ENCODE peak calls at places on chromosomes 12 and 14, in ten cellular contexts. One of them, this sample, is unnamed.
A peak's percentile ranks its signal among the peaks of the same experiment; 100 is the strongest.

GRCh38 chr12:121883315-121883660 is 5.3 kb upstream of the PSMD9 start:
- ATAC-seq in SK-N-SH treated with all-trans-retinoic acid at 6 μM for 48 hours: no peak
- ATAC-seq in aorta: no peak
- ATAC-seq in right cardiac atrium: no peak
- ATAC-seq in left cardiac atrium: no peak
- ATAC-seq in A549: peak; percentile 28
- ATAC-seq in heart right ventricle: no peak
- ATAC-seq in T-cell: no peak
- ATAC-seq in activated T-cell treated with anti-CD3 and anti-CD28 coated beads, Interleukin-2, amount 50 U/mL, for 4 hours: no peak
- ATAC-seq in left colon: peak; percentile 52
- ATAC-seq in this sample: no peak

GRCh38 chr14:80216818-80217217 is 5.5 kb upstream of the DIO2 start:
- ATAC-seq in T-cell: no peak
- ATAC-seq in activated T-cell treated with anti-CD3 and anti-CD28 coated beads, Interleukin-2, amount 50 U/mL, for 4 hours: no peak
- ATAC-seq in left colon: no peak
- ATAC-seq in aorta: no peak
- ATAC-seq in SK-N-SH treated with all-trans-retinoic acid at 6 μM for 48 hours: no peak
- ATAC-seq in A549: no peak
- ATAC-seq in left cardiac atrium: no peak
- ATAC-seq in right cardiac atrium: no peak
- ATAC-seq in heart right ventricle: no peak
- ATAC-seq in this sample: no peak

GRCh38 chr12:104276192-104277131 is 27.1 kb upstream of the EID3 start:
- ATAC-seq in A549: peak; percentile 32
- ATAC-seq in SK-N-SH treated with all-trans-retinoic acid at 6 μM for 48 hours: peak; percentile 9
- ATAC-seq in right cardiac atrium: peak; percentile 34
- ATAC-seq in heart right ventricle: no peak
- ATAC-seq in left colon: peak; percentile 49
- ATAC-seq in T-cell: peak; percentile 45
- ATAC-seq in aorta: no peak
- ATAC-seq in activated T-cell treated with anti-CD3 and anti-CD28 coated beads, Interleukin-2, amount 50 U/mL, for 4 hours: no peak
- ATAC-seq in left cardiac atrium: peak; percentile 68
- ATAC-seq in this sample: no peak

GRCh38 chr12:83793616-83794015 is 1106.9 kb downstream of the TMTC2 start:
- ATAC-seq in left cardiac atrium: no peak
- ATAC-seq in heart right ventricle: no peak
- ATAC-seq in right cardiac atrium: no peak
- ATAC-seq in left colon: no peak
- ATAC-seq in SK-N-SH treated with all-trans-retinoic acid at 6 μM for 48 hours: no peak
- ATAC-seq in activated T-cell treated with anti-CD3 and anti-CD28 coated beads, Interleukin-2, amount 50 U/mL, for 4 hours: no peak
- ATAC-seq in aorta: no peak
- ATAC-seq in A549: no peak
- ATAC-seq in T-cell: no peak
- ATAC-seq in this sample: no peak

GRCh38 chr12:121232163-121232562 is 22.2 kb downstream of the P2RX4 start:
- ATAC-seq in left colon: no peak
- ATAC-seq in aorta: no peak
- ATAC-seq in T-cell: no peak
- ATAC-seq in activated T-cell treated with anti-CD3 and anti-CD28 coated beads, Interleukin-2, amount 50 U/mL, for 4 hours: no peak
- ATAC-seq in heart right ventricle: no peak
- ATAC-seq in right cardiac atrium: no peak
- ATAC-seq in A549: no peak
- ATAC-seq in left cardiac atrium: no peak
- ATAC-seq in SK-N-SH treated with all-trans-retinoic acid at 6 μM for 48 hours: no peak
- ATAC-seq in this sample: no peak

GRCh38 chr12:48980389-48980952 is 2.3 kb downstream of the WNT1 start:
- ATAC-seq in A549: peak; percentile 4
- ATAC-seq in left colon: peak; percentile 52
- ATAC-seq in activated T-cell treated with anti-CD3 and anti-CD28 coated beads, Interleukin-2, amount 50 U/mL, for 4 hours: no peak
- ATAC-seq in T-cell: peak; percentile 15
- ATAC-seq in heart right ventricle: no peak
- ATAC-seq in right cardiac atrium: no peak
- ATAC-seq in SK-N-SH treated with all-trans-retinoic acid at 6 μM for 48 hours: peak; percentile 7
- ATAC-seq in left cardiac atrium: no peak
- ATAC-seq in aorta: no peak
- ATAC-seq in this sample: no peak

GRCh38 chr12:11666651-11667050 is 17.2 kb downstream of the ETV6 start:
- ATAC-seq in aorta: no peak
- ATAC-seq in activated T-cell treated with anti-CD3 and anti-CD28 coated beads, Interleukin-2, amount 50 U/mL, for 4 hours: no peak
- ATAC-seq in SK-N-SH treated with all-trans-retinoic acid at 6 μM for 48 hours: no peak
- ATAC-seq in A549: no peak
- ATAC-seq in left cardiac atrium: no peak
- ATAC-seq in left colon: no peak
- ATAC-seq in heart right ventricle: no peak
- ATAC-seq in T-cell: no peak
- ATAC-seq in right cardiac atrium: no peak
- ATAC-seq in this sample: no peak

GRCh38 chr12:71159260-71159659 is 1.5 kb upstream of the TSPAN8 start:
- ATAC-seq in heart right ventricle: no peak
- ATAC-seq in activated T-cell treated with anti-CD3 and anti-CD28 coated beads, Interleukin-2, amount 50 U/mL, for 4 hours: no peak
- ATAC-seq in right cardiac atrium: no peak
- ATAC-seq in left colon: no peak
- ATAC-seq in left cardiac atrium: no peak
- ATAC-seq in T-cell: no peak
- ATAC-seq in aorta: no peak
- ATAC-seq in SK-N-SH treated with all-trans-retinoic acid at 6 μM for 48 hours: no peak
- ATAC-seq in A549: no peak
- ATAC-seq in this sample: no peak

GRCh38 chr12:22084852-22085251 is 38.8 kb downstream of the CMAS start:
- ATAC-seq in activated T-cell treated with anti-CD3 and anti-CD28 coated beads, Interleukin-2, amount 50 U/mL, for 4 hours: no peak
- ATAC-seq in left cardiac atrium: no peak
- ATAC-seq in A549: no peak
- ATAC-seq in right cardiac atrium: no peak
- ATAC-seq in SK-N-SH treated with all-trans-retinoic acid at 6 μM for 48 hours: no peak
- ATAC-seq in left colon: peak; percentile 71
- ATAC-seq in aorta: no peak
- ATAC-seq in T-cell: no peak
- ATAC-seq in heart right ventricle: no peak
- ATAC-seq in this sample: no peak

GRCh38 chr12:77746108-77746507 is 84.6 kb upstream of the NAV3 start:
- ATAC-seq in right cardiac atrium: no peak
- ATAC-seq in aorta: no peak
- ATAC-seq in activated T-cell treated with anti-CD3 and anti-CD28 coated beads, Interleukin-2, amount 50 U/mL, for 4 hours: no peak
- ATAC-seq in SK-N-SH treated with all-trans-retinoic acid at 6 μM for 48 hours: peak; percentile 84
- ATAC-seq in T-cell: no peak
- ATAC-seq in left cardiac atrium: no peak
- ATAC-seq in left colon: peak; percentile 83
- ATAC-seq in A549: no peak
- ATAC-seq in heart right ventricle: no peak
- ATAC-seq in this sample: peak; percentile 55

GRCh38 chr12:81359736-81360135 is 281.9 kb downstream of the ACSS3 start:
- ATAC-seq in heart right ventricle: no peak
- ATAC-seq in left cardiac atrium: no peak
- ATAC-seq in activated T-cell treated with anti-CD3 and anti-CD28 coated beads, Interleukin-2, amount 50 U/mL, for 4 hours: no peak
- ATAC-seq in left colon: no peak
- ATAC-seq in right cardiac atrium: no peak
- ATAC-seq in T-cell: no peak
- ATAC-seq in SK-N-SH treated with all-trans-retinoic acid at 6 μM for 48 hours: no peak
- ATAC-seq in aorta: no peak
- ATAC-seq in A549: no peak
- ATAC-seq in this sample: no peak

GRCh38 chr14:31543969-31544799 is 17.0 kb upstream of the NUBPL start:
- ATAC-seq in SK-N-SH treated with all-trans-retinoic acid at 6 μM for 48 hours: peak; percentile 74
- ATAC-seq in A549: peak; percentile 93
- ATAC-seq in left colon: no peak
- ATAC-seq in right cardiac atrium: peak; percentile 42
- ATAC-seq in T-cell: no peak
- ATAC-seq in activated T-cell treated with anti-CD3 and anti-CD28 coated beads, Interleukin-2, amount 50 U/mL, for 4 hours: no peak
- ATAC-seq in left cardiac atrium: no peak
- ATAC-seq in heart right ventricle: no peak
- ATAC-seq in aorta: no peak
- ATAC-seq in this sample: no peak

GRCh38 chr14:38404100-38404541 is 148.2 kb upstream of the CLEC14A start:
- ATAC-seq in SK-N-SH treated with all-trans-retinoic acid at 6 μM for 48 hours: peak; percentile 69
- ATAC-seq in left cardiac atrium: no peak
- ATAC-seq in left colon: no peak
- ATAC-seq in heart right ventricle: no peak
- ATAC-seq in right cardiac atrium: no peak
- ATAC-seq in A549: no peak
- ATAC-seq in activated T-cell treated with anti-CD3 and anti-CD28 coated beads, Interleukin-2, amount 50 U/mL, for 4 hours: no peak
- ATAC-seq in aorta: no peak
- ATAC-seq in T-cell: no peak
- ATAC-seq in this sample: no peak

GRCh38 chr12:110743571-110744093 is 941 bp upstream of the PPP1CC start:
- ATAC-seq in aorta: peak; percentile 39
- ATAC-seq in T-cell: no peak
- ATAC-seq in A549: no peak
- ATAC-seq in left cardiac atrium: no peak
- ATAC-seq in left colon: peak; percentile 41
- ATAC-seq in activated T-cell treated with anti-CD3 and anti-CD28 coated beads, Interleukin-2, amount 50 U/mL, for 4 hours: no peak
- ATAC-seq in SK-N-SH treated with all-trans-retinoic acid at 6 μM for 48 hours: peak; percentile 8
- ATAC-seq in heart right ventricle: peak; percentile 30
- ATAC-seq in right cardiac atrium: peak; percentile 6
- ATAC-seq in this sample: no peak

GRCh38 chr12:132466241-132467188 is 23.4 kb upstream of the FBRSL1 start:
- ATAC-seq in right cardiac atrium: no peak
- ATAC-seq in left cardiac atrium: no peak
- ATAC-seq in SK-N-SH treated with all-trans-retinoic acid at 6 μM for 48 hours: no peak
- ATAC-seq in A549: no peak
- ATAC-seq in left colon: no peak
- ATAC-seq in T-cell: no peak
- ATAC-seq in aorta: no peak
- ATAC-seq in heart right ventricle: no peak
- ATAC-seq in activated T-cell treated with anti-CD3 and anti-CD28 coated beads, Interleukin-2, amount 50 U/mL, for 4 hours: no peak
- ATAC-seq in this sample: no peak

GRCh38 chr14:90291699-90292098 is 35.3 kb downstream of the PSMC1 start:
- ATAC-seq in heart right ventricle: no peak
- ATAC-seq in T-cell: no peak
- ATAC-seq in SK-N-SH treated with all-trans-retinoic acid at 6 μM for 48 hours: no peak
- ATAC-seq in left cardiac atrium: no peak
- ATAC-seq in A549: no peak
- ATAC-seq in left colon: no peak
- ATAC-seq in aorta: no peak
- ATAC-seq in right cardiac atrium: no peak
- ATAC-seq in activated T-cell treated with anti-CD3 and anti-CD28 coated beads, Interleukin-2, amount 50 U/mL, for 4 hours: no peak
- ATAC-seq in this sample: no peak

GRCh38 chr12:5442251-5443006 is 10.5 kb downstream of the NTF3 start:
- ATAC-seq in T-cell: no peak
- ATAC-seq in left cardiac atrium: peak; percentile 85
- ATAC-seq in left colon: peak; percentile 83
- ATAC-seq in heart right ventricle: peak; percentile 78
- ATAC-seq in activated T-cell treated with anti-CD3 and anti-CD28 coated beads, Interleukin-2, amount 50 U/mL, for 4 hours: no peak
- ATAC-seq in SK-N-SH treated with all-trans-retinoic acid at 6 μM for 48 hours: peak; percentile 95
- ATAC-seq in right cardiac atrium: peak; percentile 76
- ATAC-seq in aorta: peak; percentile 71
- ATAC-seq in A549: peak; percentile 68
- ATAC-seq in this sample: no peak

GRCh38 chr12:57019983-57020719 is 3.8 kb upstream of the TAC3 start:
- ATAC-seq in right cardiac atrium: no peak
- ATAC-seq in left colon: no peak
- ATAC-seq in aorta: no peak
- ATAC-seq in SK-N-SH treated with all-trans-retinoic acid at 6 μM for 48 hours: no peak
- ATAC-seq in left cardiac atrium: no peak
- ATAC-seq in T-cell: peak; percentile 39
- ATAC-seq in heart right ventricle: no peak
- ATAC-seq in A549: no peak
- ATAC-seq in activated T-cell treated with anti-CD3 and anti-CD28 coated beads, Interleukin-2, amount 50 U/mL, for 4 hours: no peak
- ATAC-seq in this sample: no peak

GRCh38 chr14:90308561-90308960 is 23.2 kb downstream of the NRDE2 start:
- ATAC-seq in heart right ventricle: no peak
- ATAC-seq in right cardiac atrium: no peak
- ATAC-seq in T-cell: no peak
- ATAC-seq in aorta: no peak
- ATAC-seq in A549: no peak
- ATAC-seq in SK-N-SH treated with all-trans-retinoic acid at 6 μM for 48 hours: no peak
- ATAC-seq in left cardiac atrium: no peak
- ATAC-seq in activated T-cell treated with anti-CD3 and anti-CD28 coated beads, Interleukin-2, amount 50 U/mL, for 4 hours: no peak
- ATAC-seq in left colon: no peak
- ATAC-seq in this sample: no peak

GRCh38 chr12:57727758-57728395 is 10.7 kb downstream of the AGAP2 start:
- ATAC-seq in activated T-cell treated with anti-CD3 and anti-CD28 coated beads, Interleukin-2, amount 50 U/mL, for 4 hours: no peak
- ATAC-seq in right cardiac atrium: no peak
- ATAC-seq in aorta: no peak
- ATAC-seq in T-cell: no peak
- ATAC-seq in left cardiac atrium: no peak
- ATAC-seq in heart right ventricle: no peak
- ATAC-seq in SK-N-SH treated with all-trans-retinoic acid at 6 μM for 48 hours: no peak
- ATAC-seq in A549: no peak
- ATAC-seq in left colon: no peak
- ATAC-seq in this sample: no peak

GRCh38 chr12:112049351-112049750 is 36.1 kb downstream of the ERP29 start:
- ATAC-seq in right cardiac atrium: no peak
- ATAC-seq in SK-N-SH treated with all-trans-retinoic acid at 6 μM for 48 hours: no peak
- ATAC-seq in activated T-cell treated with anti-CD3 and anti-CD28 coated beads, Interleukin-2, amount 50 U/mL, for 4 hours: no peak
- ATAC-seq in left cardiac atrium: no peak
- ATAC-seq in left colon: no peak
- ATAC-seq in T-cell: no peak
- ATAC-seq in aorta: no peak
- ATAC-seq in heart right ventricle: no peak
- ATAC-seq in A549: no peak
- ATAC-seq in this sample: no peak

GRCh38 chr14:50562841-50563240 is 2.9 kb downstream of the ATL1 start:
- ATAC-seq in A549: no peak
- ATAC-seq in aorta: no peak
- ATAC-seq in activated T-cell treated with anti-CD3 and anti-CD28 coated beads, Interleukin-2, amount 50 U/mL, for 4 hours: no peak
- ATAC-seq in T-cell: no peak
- ATAC-seq in heart right ventricle: no peak
- ATAC-seq in SK-N-SH treated with all-trans-retinoic acid at 6 μM for 48 hours: no peak
- ATAC-seq in left cardiac atrium: no peak
- ATAC-seq in right cardiac atrium: no peak
- ATAC-seq in left colon: no peak
- ATAC-seq in this sample: no peak

GRCh38 chr12:113230315-113231274 is 9.3 kb downstream of the TPCN1 start:
- ATAC-seq in left colon: peak; percentile 4
- ATAC-seq in heart right ventricle: peak; percentile 22
- ATAC-seq in right cardiac atrium: no peak
- ATAC-seq in T-cell: no peak
- ATAC-seq in aorta: no peak
- ATAC-seq in activated T-cell treated with anti-CD3 and anti-CD28 coated beads, Interleukin-2, amount 50 U/mL, for 4 hours: no peak
- ATAC-seq in A549: no peak
- ATAC-seq in left cardiac atrium: peak; percentile 20
- ATAC-seq in SK-N-SH treated with all-trans-retinoic acid at 6 μM for 48 hours: no peak
- ATAC-seq in this sample: no peak

GRCh38 chr12:69036999-69037398 is 104.0 kb upstream of the CPM start:
- ATAC-seq in left colon: peak; percentile 85
- ATAC-seq in A549: no peak
- ATAC-seq in SK-N-SH treated with all-trans-retinoic acid at 6 μM for 48 hours: no peak
- ATAC-seq in T-cell: no peak
- ATAC-seq in heart right ventricle: no peak
- ATAC-seq in aorta: no peak
- ATAC-seq in right cardiac atrium: no peak
- ATAC-seq in left cardiac atrium: no peak
- ATAC-seq in activated T-cell treated with anti-CD3 and anti-CD28 coated beads, Interleukin-2, amount 50 U/mL, for 4 hours: no peak
- ATAC-seq in this sample: no peak

GRCh38 chr14:30194769-30195168 is 267.1 kb upstream of the PRKD1 start:
- ATAC-seq in left colon: no peak
- ATAC-seq in left cardiac atrium: peak; percentile 53
- ATAC-seq in activated T-cell treated with anti-CD3 and anti-CD28 coated beads, Interleukin-2, amount 50 U/mL, for 4 hours: no peak
- ATAC-seq in A549: no peak
- ATAC-seq in aorta: peak; percentile 58
- ATAC-seq in heart right ventricle: no peak
- ATAC-seq in SK-N-SH treated with all-trans-retinoic acid at 6 μM for 48 hours: peak; percentile 85
- ATAC-seq in right cardiac atrium: peak; percentile 64
- ATAC-seq in T-cell: no peak
- ATAC-seq in this sample: no peak

GRCh38 chr14:75283162-75283883 is 4.7 kb downstream of the FOS start:
- ATAC-seq in A549: peak; percentile 22
- ATAC-seq in right cardiac atrium: no peak
- ATAC-seq in left colon: peak; percentile 50
- ATAC-seq in activated T-cell treated with anti-CD3 and anti-CD28 coated beads, Interleukin-2, amount 50 U/mL, for 4 hours: no peak
- ATAC-seq in heart right ventricle: no peak
- ATAC-seq in aorta: no peak
- ATAC-seq in left cardiac atrium: no peak
- ATAC-seq in T-cell: peak; percentile 1
- ATAC-seq in SK-N-SH treated with all-trans-retinoic acid at 6 μM for 48 hours: peak; percentile 25
- ATAC-seq in this sample: no peak

GRCh38 chr14:69580009-69580577 is 5.4 kb upstream of the CCDC177 start:
- ATAC-seq in T-cell: no peak
- ATAC-seq in right cardiac atrium: peak; percentile 88
- ATAC-seq in heart right ventricle: no peak
- ATAC-seq in activated T-cell treated with anti-CD3 and anti-CD28 coated beads, Interleukin-2, amount 50 U/mL, for 4 hours: no peak
- ATAC-seq in left colon: peak; percentile 45
- ATAC-seq in A549: peak; percentile 92
- ATAC-seq in aorta: peak; percentile 58
- ATAC-seq in SK-N-SH treated with all-trans-retinoic acid at 6 μM for 48 hours: peak; percentile 81
- ATAC-seq in left cardiac atrium: peak; percentile 83
- ATAC-seq in this sample: no peak

GRCh38 chr14:100944052-100944451 is 40.5 kb upstream of the RTL1 start:
- ATAC-seq in aorta: no peak
- ATAC-seq in SK-N-SH treated with all-trans-retinoic acid at 6 μM for 48 hours: no peak
- ATAC-seq in heart right ventricle: no peak
- ATAC-seq in right cardiac atrium: no peak
- ATAC-seq in left colon: no peak
- ATAC-seq in A549: no peak
- ATAC-seq in T-cell: no peak
- ATAC-seq in left cardiac atrium: no peak
- ATAC-seq in activated T-cell treated with anti-CD3 and anti-CD28 coated beads, Interleukin-2, amount 50 U/mL, for 4 hours: no peak
- ATAC-seq in this sample: no peak